ENCODE peak calls at places on chromosomes 12 and 14, in six cellular contexts. Y, L, N, J, Q and R are unnamed samples.
A peak's percentile ranks its signal among the peaks of the same experiment; 100 is the strongest.

GRCh38 chr12:54021432-54022013 is 6.7 kb upstream of the HOXC6 start:
- DNase-seq in Y (no peak), L (no peak), N (no peak), J (no peak), Q (no peak), R (no peak)

GRCh38 chr12:47820631-47821345 is 1.1 kb upstream of the HDAC7 start:
- DNase-seq in Y (no peak), L (no peak), N (peak; percentile 96), J (peak; percentile 98), Q (no peak), R (no peak)

GRCh38 chr14:104827173-104828055 is 26.5 kb downstream of the ZBTB42 start:
- DNase-seq in Y (peak; percentile 78), L (peak; percentile 53), N (no peak), J (peak; percentile 70), Q (no peak), R (no peak)

GRCh38 chr12:62438098-62438692 is 28.4 kb upstream of the MON2 start:
- DNase-seq in Y (peak; percentile 72), L (no peak), N (peak; percentile 22), J (peak; percentile 75), Q (peak; percentile 57), R (peak; percentile 36)

GRCh38 chr14:64416348-64416932 is 28.3 kb downstream of the MTHFD1 start:
- DNase-seq in Y (no peak), L (no peak), N (no peak), J (no peak), Q (no peak), R (no peak)

GRCh38 chr12:18345021-18345735 is 83.9 kb downstream of the PIK3C2G start:
- DNase-seq in Y (peak; percentile 37), L (no peak), N (no peak), J (peak; percentile 9), Q (no peak), R (no peak)

GRCh38 chr12:59041241-59042121 is 121.2 kb upstream of the LRIG3 start:
- DNase-seq in Y (no peak), L (no peak), N (peak; percentile 75), J (peak; percentile 78), Q (no peak), R (no peak)

GRCh38 chr12:15756822-15757221 is 32.4 kb downstream of the EPS8 start:
- DNase-seq in Y (no peak), L (no peak), N (no peak), J (no peak), Q (no peak), R (no peak)

GRCh38 chr12:54196396-54196795 is 7.6 kb upstream of the SMUG1 start:
- DNase-seq in Y (peak; percentile 42), L (no peak), N (no peak), J (no peak), Q (no peak), R (no peak)

GRCh38 chr12:20445693-20446092 is 77.4 kb downstream of the PDE3A start:
- DNase-seq in Y (no peak), L (no peak), N (no peak), J (no peak), Q (no peak), R (no peak)

GRCh38 chr12:10771132-10771733 is 31.2 kb downstream of the TAS2R7 start:
- DNase-seq in Y (peak; percentile 78), L (no peak), N (no peak), J (peak; percentile 56), Q (no peak), R (no peak)

GRCh38 chr12:111444314-111444705 is 38.6 kb downstream of the SH2B3 start:
- DNase-seq in Y (peak; percentile 49), L (no peak), N (no peak), J (no peak), Q (no peak), R (no peak)

GRCh38 chr12:88723219-88723618 is 142.9 kb upstream of the KITLG start:
- DNase-seq in Y (no peak), L (no peak), N (no peak), J (no peak), Q (no peak), R (no peak)

GRCh38 chr12:54017027-54017788 is 8.4 kb downstream of the HOXC8 start:
- DNase-seq in Y (peak; percentile 54), L (no peak), N (no peak), J (no peak), Q (no peak), R (no peak)

GRCh38 chr14:62179367-62180018 is 417.3 kb downstream of the SNAPC1 start:
- DNase-seq in Y (peak; percentile 49), L (peak; percentile 88), N (peak; percentile 23), J (peak; percentile 89), Q (peak; percentile 65), R (peak; percentile 75)

GRCh38 chr12:88375301-88375959 is 204.8 kb downstream of the KITLG start:
- DNase-seq in Y (no peak), L (no peak), N (no peak), J (no peak), Q (no peak), R (no peak)

GRCh38 chr14:38212996-38213395 is 5.3 kb downstream of the SSTR1 start:
- DNase-seq in Y (no peak), L (no peak), N (no peak), J (peak; percentile 40), Q (no peak), R (no peak)

GRCh38 chr14:63435838-63436237 is 107.3 kb downstream of the PPP2R5E start:
- DNase-seq in Y (no peak), L (no peak), N (no peak), J (no peak), Q (peak; percentile 26), R (no peak)

GRCh38 chr12:3491938-3492867 is 1.2 kb downstream of the PRMT8 start:
- DNase-seq in Y (no peak), L (no peak), N (no peak), J (peak; percentile 91), Q (peak; percentile 48), R (no peak)

GRCh38 chr14:33996450-33996849 is 45.6 kb upstream of the EGLN3 start:
- DNase-seq in Y (no peak), L (peak; percentile 79), N (no peak), J (no peak), Q (no peak), R (no peak)

GRCh38 chr12:115072712-115073111 is 388.7 kb upstream of the TBX3 start:
- DNase-seq in Y (no peak), L (no peak), N (no peak), J (no peak), Q (no peak), R (no peak)

GRCh38 chr14:96098309-96098998 is 59.3 kb downstream of the C14orf132 start:
- DNase-seq in Y (peak; percentile 53), L (peak; percentile 63), N (no peak), J (peak; percentile 73), Q (peak; percentile 70), R (peak; percentile 53)

GRCh38 chr14:104118006-104118844 is 20.2 kb upstream of the KIF26A start:
- DNase-seq in Y (no peak), L (no peak), N (no peak), J (no peak), Q (no peak), R (no peak)

GRCh38 chr12:22899184-22899583 is 274.2 kb downstream of the ETNK1 start:
- DNase-seq in Y (no peak), L (no peak), N (no peak), J (no peak), Q (no peak), R (no peak)

GRCh38 chr12:58920102-58920955 is at the start of gene LRIG3:
- DNase-seq in Y (no peak), L (no peak), N (peak; percentile 62), J (peak; percentile 97), Q (peak; percentile 85), R (peak; percentile 69)

GRCh38 chr12:107329569-107330324 is 236.4 kb upstream of the CRY1 start:
- DNase-seq in Y (no peak), L (no peak), N (no peak), J (peak; percentile 45), Q (no peak), R (no peak)

GRCh38 chr12:130559806-130560205 is 156.3 kb downstream of the RIMBP2 start:
- DNase-seq in Y (no peak), L (no peak), N (no peak), J (no peak), Q (no peak), R (no peak)

GRCh38 chr12:4450551-4451112 is 5.0 kb upstream of the FGF6 start:
- DNase-seq in Y (no peak), L (no peak), N (no peak), J (peak; percentile 22), Q (no peak), R (no peak)

GRCh38 chr12:75862692-75863471 is 168.7 kb downstream of the PHLDA1 start:
- DNase-seq in Y (no peak), L (no peak), N (peak; percentile 66), J (peak; percentile 52), Q (no peak), R (no peak)

GRCh38 chr14:76955575-76956252 is 72.8 kb downstream of the IRF2BPL start:
- DNase-seq in Y (peak; percentile 23), L (no peak), N (no peak), J (no peak), Q (no peak), R (no peak)

GRCh38 chr12:106274575-106275081 is 26.8 kb upstream of the CKAP4 start:
- DNase-seq in Y (no peak), L (no peak), N (no peak), J (no peak), Q (no peak), R (no peak)

GRCh38 chr12:71694099-71694820 is 8.4 kb downstream of the TMEM19 start:
- DNase-seq in Y (peak; percentile 72), L (no peak), N (no peak), J (peak; percentile 12), Q (no peak), R (no peak)

GRCh38 chr14:100015251-100015655 is 50.0 kb upstream of the EVL start:
- DNase-seq in Y (peak; percentile 26), L (no peak), N (no peak), J (no peak), Q (no peak), R (no peak)

GRCh38 chr12:11461433-11461832 is 66.1 kb upstream of the PRB2 start:
- DNase-seq in Y (no peak), L (no peak), N (no peak), J (no peak), Q (no peak), R (no peak)

GRCh38 chr14:93932642-93933041 is 5.5 kb downstream of the FAM181A start:
- DNase-seq in Y (no peak), L (no peak), N (no peak), J (no peak), Q (no peak), R (no peak)

GRCh38 chr12:118526255-118527095 is 150.1 kb downstream of the SUDS3 start:
- DNase-seq in Y (no peak), L (no peak), N (no peak), J (no peak), Q (no peak), R (no peak)

GRCh38 chr14:22656945-22657711 is 13.0 kb upstream of the OR6J1 start:
- DNase-seq in Y (no peak), L (no peak), N (no peak), J (peak; percentile 84), Q (no peak), R (no peak)

GRCh38 chr12:30969606-30970395 is 43.3 kb downstream of the TSPAN11 start:
- DNase-seq in Y (no peak), L (no peak), N (no peak), J (no peak), Q (no peak), R (no peak)